ENCODE peak calls at places on chromosomes 13 and 19, in nine cellular contexts. E, I, G, L, K, Q, X, S and F are unnamed samples. For H3K9me3, the result is how much of the 10 kb centered on the place peaks cover.

GRCh38 chr13:111232191-111232590 is 88.3 kb upstream of the TEX29 start:
- DNase-seq in L (no peak), I (no peak), E (no peak), S (no peak), X (no peak), G (no peak), Q (no peak), K (no peak), F (no peak)

GRCh38 chr19:33486936-33487793 is 34.4 kb downstream of the PEPD start:
- DNase-seq in E (no peak), G (no peak), K (peak), I (no peak), S (no peak), X (no peak), Q (no peak), L (peak), F (peak)

GRCh38 chr13:110593430-110594130 is 21.8 kb upstream of the NAXD start:
- DNase-seq in Q (no peak), X (peak), S (no peak), L (no peak), I (peak), K (no peak), G (no peak), E (no peak), F (no peak)

GRCh38 chr13:20182231-20182846 is 10.4 kb downstream of the GJB2 start:
- DNase-seq in S (no peak), K (no peak), G (peak), L (no peak), Q (no peak), X (peak), I (peak), E (no peak), F (no peak)

GRCh38 chr19:40663712-40664692 is 26.4 kb downstream of the NUMBL start:
- DNase-seq in X (no peak), E (no peak), L (no peak), G (no peak), S (peak), I (peak), Q (no peak), K (peak), F (no peak)

GRCh38 chr19:18879579-18880373 is 16.2 kb downstream of the CERS1 start:
- DNase-seq in E (no peak), G (peak), X (no peak), I (no peak), K (peak), Q (no peak), L (peak), S (no peak), F (peak)

GRCh38 chr19:56942749-56943148 is 102.2 kb upstream of the PEG3 start:
- DNase-seq in G (peak), S (peak), Q (no peak), K (peak), E (no peak), L (peak), I (no peak), X (no peak), F (peak)

GRCh38 chr13:84574851-84575250 is 692.6 kb upstream of the SLITRK1 start:
- DNase-seq in L (no peak), I (peak), G (no peak), S (no peak), K (no peak), Q (no peak), E (no peak), X (no peak), F (no peak)

GRCh38 chr19:53903055-53903680 is 5.9 kb upstream of the CACNG7 start:
- DNase-seq in L (no peak), G (no peak), Q (no peak), S (no peak), K (no peak), I (peak), E (no peak), X (no peak), F (no peak)

GRCh38 chr13:32135655-32136054 is 104.1 kb downstream of the FRY start:
- DNase-seq in Q (no peak), E (no peak), S (no peak), L (no peak), G (no peak), I (peak), K (no peak), X (no peak), F (no peak)

GRCh38 chr19:1026189-1027019 is at the start of gene CNN2:
- DNase-seq in K (peak), I (peak), L (peak), E (peak), G (peak), Q (peak), X (peak), S (peak), F (peak)

GRCh38 chr13:44312898-44313551 is 60.6 kb upstream of the SERP2 start:
- DNase-seq in Q (no peak), S (no peak), L (no peak), G (no peak), X (no peak), K (no peak), I (peak), E (no peak), F (no peak)

GRCh38 chr13:27775943-27776342 is 16.3 kb upstream of the GSX1 start:
- DNase-seq in I (no peak), K (no peak), L (no peak), E (no peak), G (no peak), Q (no peak), X (no peak), S (no peak), F (no peak)

GRCh38 chr13:26540319-26540718 is 17.2 kb upstream of the WASF3 start:
- DNase-seq in X (no peak), S (no peak), K (no peak), E (no peak), I (no peak), Q (no peak), L (no peak), G (no peak), F (no peak)

GRCh38 chr13:22194106-22194810 is 523.4 kb downstream of the FGF9 start:
- DNase-seq in S (no peak), Q (no peak), I (no peak), X (no peak), K (no peak), L (no peak), G (no peak), E (peak), F (no peak)

GRCh38 chr19:18521692-18522123 is at the start of gene ELL:
- DNase-seq in L (no peak), X (no peak), G (no peak), Q (no peak), S (no peak), I (no peak), K (no peak), E (no peak), F (no peak)

GRCh38 chr19:9936151-9937000 is at the start of gene OLFM2:
- DNase-seq in Q (no peak), E (peak), I (no peak), X (no peak), L (no peak), G (no peak), K (no peak), S (peak), F (peak)

GRCh38 chr13:47211106-47211505 is 314.3 kb upstream of the HTR2A start:
- DNase-seq in X (no peak), E (no peak), L (no peak), K (no peak), G (no peak), S (no peak), Q (no peak), I (peak), F (no peak)

GRCh38 chr19:19740755-19741154 is 7.8 kb upstream of the ZNF14 start:
- DNase-seq in I (no peak), L (no peak), Q (no peak), E (no peak), G (no peak), S (no peak), X (no peak), K (no peak), F (no peak)

GRCh38 chr19:3699071-3699740 is 1.1 kb downstream of the PIP5K1C start:
- DNase-seq in K (peak), G (no peak), I (peak), L (no peak), Q (no peak), S (peak), X (peak), E (peak), F (peak)

GRCh38 chr13:32947886-32948285 is 68.3 kb upstream of the KL start:
- DNase-seq in G (no peak), I (no peak), S (no peak), K (no peak), E (no peak), X (no peak), Q (no peak), L (no peak), F (no peak)

GRCh38 chr19:10654610-10655456 is 687 bp downstream of the ILF3 start:
- DNase-seq in I (no peak), X (no peak), Q (peak), L (peak), G (peak), S (peak), K (peak), E (peak), F (peak)

GRCh38 chr19:15675560-15675959 is 2.7 kb downstream of the CYP4F12 start:
- DNase-seq in E (no peak), Q (no peak), L (no peak), I (no peak), K (no peak), S (no peak), X (no peak), G (no peak), F (no peak)
- H3K9me3 ChIP-seq in E (under half), Q (under half), L (under half), I (under half), K (under half), S (under half), X (under half), G (under half), F (under half)

GRCh38 chr19:45446295-45446694 is 21.5 kb upstream of the FOSB start:
- DNase-seq in K (no peak), S (no peak), Q (no peak), X (no peak), G (no peak), E (no peak), I (peak), L (no peak), F (no peak)
- H3K27ac ChIP-seq in K (no peak), S (no peak), Q (peak), X (no peak), G (peak), E (no peak), I (no peak), L (peak), F (no peak)

GRCh38 chr19:48676487-48676886 is 3.7 kb upstream of the NTN5 start:
- DNase-seq in S (no peak), I (no peak), Q (no peak), G (no peak), X (no peak), E (no peak), K (no peak), L (no peak), F (no peak)

GRCh38 chr19:48681127-48681470 is 8.3 kb upstream of the NTN5 start:
- DNase-seq in E (no peak), L (no peak), I (peak), S (no peak), G (peak), K (no peak), X (no peak), Q (no peak), F (no peak)

GRCh38 chr19:48676887-48677286 is 4.1 kb upstream of the NTN5 start:
- DNase-seq in X (no peak), Q (peak), L (no peak), E (no peak), K (peak), S (no peak), I (no peak), G (peak), F (no peak)

GRCh38 chr19:48680436-48681126 is 7.8 kb upstream of the NTN5 start:
- DNase-seq in Q (no peak), K (no peak), I (no peak), S (no peak), G (no peak), L (no peak), E (no peak), X (no peak), F (no peak)

GRCh38 chr19:48678201-48678600 is 5.4 kb upstream of the NTN5 start:
- DNase-seq in X (no peak), K (peak), I (no peak), E (no peak), L (no peak), S (no peak), Q (no peak), G (peak), F (no peak)
- TF ChIP-seq POLR2A in X (no peak), K (no peak), I (no peak), E (no peak), L (no peak), S (no peak), Q (no peak), G (no peak), F (no peak)

DNA sequence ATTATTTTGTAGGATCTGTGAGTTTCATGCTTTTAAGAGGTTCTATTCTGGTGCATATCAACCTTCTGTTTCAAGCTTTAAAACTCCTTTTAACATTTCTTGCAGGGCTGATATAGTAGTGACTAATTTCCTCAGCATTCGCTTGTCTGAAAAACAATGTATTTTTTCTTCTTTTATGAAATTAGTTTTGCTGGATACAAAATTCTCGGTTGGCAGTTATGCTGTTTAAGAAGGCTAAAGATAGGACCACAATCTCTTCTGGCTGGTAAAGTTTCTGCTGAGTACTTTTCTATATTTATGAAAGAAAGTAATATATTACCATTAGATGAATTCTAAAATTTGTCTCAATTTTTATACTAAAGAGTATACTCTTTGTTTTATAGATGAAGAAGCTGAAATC is 487.8 kb upstream of the SPRY2 start:
- DNase-seq in X (no peak), L (no peak), Q (no peak), G (no peak), E (no peak), S (no peak), K (no peak), I (no peak), F (no peak)
- H3K9me3 ChIP-seq in X (half or more), L (under half), Q (under half), G (under half), E (under half), S (under half), K (half or more), I (under half), F (under half)

DNA sequence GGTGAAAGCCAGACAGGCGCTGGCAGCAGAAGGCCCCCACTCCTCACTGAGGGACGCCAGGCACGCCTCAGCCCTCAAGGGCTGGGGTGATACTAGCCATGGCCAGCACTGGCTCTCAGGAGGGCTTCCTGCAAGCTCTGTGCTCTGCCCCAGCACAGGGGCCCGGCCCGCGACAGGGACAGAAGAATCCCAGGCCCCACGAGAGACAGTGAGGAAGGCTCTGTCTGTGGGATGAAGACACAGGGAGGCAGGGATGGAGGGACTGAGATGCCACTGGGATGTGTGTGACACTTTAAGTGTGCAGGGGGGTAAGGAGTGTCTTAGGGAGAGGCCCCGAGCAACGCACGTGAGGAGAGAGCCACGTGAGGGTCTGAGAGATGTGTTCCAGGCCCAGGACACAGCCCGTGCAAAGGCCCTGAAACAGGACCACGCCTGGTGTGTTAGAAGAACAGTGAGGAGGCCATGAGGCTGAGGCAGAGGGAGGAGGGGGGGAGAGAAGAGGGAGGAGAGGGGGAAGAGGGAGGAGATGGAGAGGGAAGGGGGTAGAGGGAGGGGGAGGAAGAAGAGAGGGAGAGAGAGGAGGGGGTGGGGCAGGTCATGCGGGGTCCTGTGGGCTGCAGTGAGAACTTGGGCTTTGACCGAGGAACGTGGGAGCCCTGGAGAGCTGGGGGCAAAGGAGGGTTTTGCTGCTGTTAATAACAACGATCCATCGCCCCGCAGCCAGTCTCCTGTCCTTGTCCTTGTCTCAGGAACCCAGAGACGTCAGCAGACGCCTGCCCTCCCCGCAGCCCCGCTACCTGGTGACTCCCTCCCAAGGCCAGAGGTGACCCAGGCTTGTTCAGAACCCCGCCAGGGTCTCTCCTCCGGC is 7.2 kb downstream of the RPL36 start:
- DNase-seq in Q (no peak), X (no peak), E (no peak), G (no peak), K (peak), I (no peak), S (peak), L (no peak), F (no peak)
- H3K27ac ChIP-seq in Q (no peak), X (no peak), E (no peak), G (no peak), K (no peak), I (no peak), S (no peak), L (no peak), F (no peak)